ENCODE peak calls at places on chromosome 6, in six cellular contexts. G, J, Y, Z, T and B are unnamed samples.

GRCh38 chr6:44739163-44739562 is 351.7 kb downstream of the CDC5L start:
- DNase-seq in G (no peak), J (no peak), Y (no peak), Z (no peak), T (peak), B (no peak)

GRCh38 chr6:17740559-17741220 is 34.0 kb upstream of the NUP153 start:
- DNase-seq in G (no peak), J (no peak), Y (no peak), Z (no peak), T (no peak), B (no peak)

GRCh38 chr6:125746731-125747588 is 2.5 kb upstream of the HEY2 start:
- DNase-seq in G (no peak), J (peak), Y (peak), Z (no peak), T (peak), B (peak)

GRCh38 chr6:5584072-5584471 is 322.8 kb downstream of the FARS2 start:
- DNase-seq in G (peak), J (peak), Y (no peak), Z (no peak), T (no peak), B (no peak)

GRCh38 chr6:25899580-25900408 is 25.8 kb upstream of the SLC17A3 start:
- DNase-seq in G (no peak), J (no peak), Y (no peak), Z (no peak), T (no peak), B (peak)

GRCh38 chr6:530425-530824 is 126.5 kb downstream of the HUS1B start:
- DNase-seq in G (no peak), J (no peak), Y (no peak), Z (no peak), T (no peak), B (no peak)

GRCh38 chr6:130122243-130122642 is 100.5 kb downstream of the SAMD3 start:
- DNase-seq in G (no peak), J (no peak), Y (no peak), Z (no peak), T (no peak), B (no peak)

GRCh38 chr6:21459646-21460045 is 133.9 kb upstream of the SOX4 start:
- DNase-seq in G (no peak), J (no peak), Y (no peak), Z (no peak), T (no peak), B (no peak)

GRCh38 chr6:123806561-123806960 is 2.9 kb downstream of the NKAIN2 start:
- DNase-seq in G (no peak), J (no peak), Y (no peak), Z (no peak), T (no peak), B (peak)

GRCh38 chr6:135310291-135310690 is 129.2 kb downstream of the MYB start:
- DNase-seq in G (no peak), J (no peak), Y (no peak), Z (no peak), T (no peak), B (no peak)

GRCh38 chr6:161439093-161439492 is 165.2 kb upstream of the AGPAT4 start:
- DNase-seq in G (peak), J (peak), Y (peak), Z (no peak), T (peak), B (peak)

GRCh38 chr6:43951063-43951755 is 176.0 kb downstream of the MRPL14 start:
- DNase-seq in G (peak), J (no peak), Y (no peak), Z (no peak), T (peak), B (peak)

GRCh38 chr6:168155193-168155592 is 76.2 kb upstream of the FRMD1 start:
- DNase-seq in G (peak), J (peak), Y (peak), Z (no peak), T (peak), B (peak)

GRCh38 chr6:31882344-31882743 is 3.5 kb upstream of the SLC44A4 start:
- DNase-seq in G (peak), J (peak), Y (no peak), Z (no peak), T (peak), B (no peak)

GRCh38 chr6:128276311-128276710 is 244.1 kb downstream of the PTPRK start:
- DNase-seq in G (no peak), J (no peak), Y (no peak), Z (no peak), T (no peak), B (no peak)

GRCh38 chr6:38797391-38797790 is 82.3 kb downstream of the DNAH8 start:
- DNase-seq in G (no peak), J (no peak), Y (no peak), Z (no peak), T (no peak), B (no peak)

GRCh38 chr6:131197716-131198115 is 62.4 kb downstream of the AKAP7 start:
- DNase-seq in G (no peak), J (no peak), Y (no peak), Z (no peak), T (no peak), B (no peak)

GRCh38 chr6:169853196-169854082 is 102.0 kb downstream of the ERMARD start:
- DNase-seq in G (peak), J (no peak), Y (no peak), Z (no peak), T (no peak), B (no peak)

GRCh38 chr6:163776549-163777378 is 362.2 kb downstream of the QKI start:
- DNase-seq in G (no peak), J (no peak), Y (no peak), Z (no peak), T (no peak), B (no peak)

GRCh38 chr6:105940990-105941389 is 145.1 kb upstream of the PRDM1 start:
- DNase-seq in G (no peak), J (no peak), Y (no peak), Z (no peak), T (no peak), B (no peak)

GRCh38 chr6:129469070-129469662 is 240.8 kb downstream of the ARHGAP18 start:
- DNase-seq in G (no peak), J (no peak), Y (peak), Z (no peak), T (no peak), B (no peak)

GRCh38 chr6:127859956-127860355 is 40.9 kb downstream of the THEMIS start:
- DNase-seq in G (no peak), J (no peak), Y (no peak), Z (no peak), T (no peak), B (no peak)